ENCODE peak calls at places on chromosomes 3 and 15, in ten cellular contexts. One of them, this sample, is unnamed.

GRCh38 chr15:22961661-22962221 is 18.4 kb downstream of the CYFIP1 start:
- DNase-seq in cardiac muscle cell: no peak
- DNase-seq in AG04450: no peak
- DNase-seq in brain microvascular endothelial cell: no peak
- DNase-seq in naive thymus-derived CD8-positive, alpha-beta T cell: no peak
- DNase-seq in cardiac fibroblast: peak; percentile 32
- DNase-seq in stimulated activated CD8-positive, alpha-beta memory T cell treated with anti-CD3 and anti-CD28 coated beads, Interleukin-15, amount 100 ng/mL, for 1 hour: no peak
- DNase-seq in astrocyte of the spinal cord: peak; percentile 37
- DNase-seq in IMR-90: peak; percentile 41
- DNase-seq in foreskin melanocyte: no peak
- DNase-seq in this sample: peak; percentile 15

GRCh38 chr3:23685484-23686258 is 120.1 kb upstream of the UBE2E1 start:
- DNase-seq in cardiac muscle cell: no peak
- DNase-seq in AG04450: peak; percentile 92
- DNase-seq in brain microvascular endothelial cell: peak; percentile 99
- DNase-seq in naive thymus-derived CD8-positive, alpha-beta T cell: no peak
- DNase-seq in cardiac fibroblast: peak; percentile 100
- DNase-seq in stimulated activated CD8-positive, alpha-beta memory T cell treated with anti-CD3 and anti-CD28 coated beads, Interleukin-15, amount 100 ng/mL, for 1 hour: no peak
- DNase-seq in astrocyte of the spinal cord: peak; percentile 97
- DNase-seq in IMR-90: peak; percentile 99
- DNase-seq in foreskin melanocyte: peak; percentile 85
- DNase-seq in this sample: peak; percentile 99

GRCh38 chr3:42300013-42300412 is 34.0 kb upstream of the CCK start:
- DNase-seq in cardiac muscle cell: peak; percentile 81
- DNase-seq in AG04450: peak; percentile 1
- DNase-seq in brain microvascular endothelial cell: peak; percentile 35
- DNase-seq in naive thymus-derived CD8-positive, alpha-beta T cell: peak; percentile 36
- DNase-seq in cardiac fibroblast: peak; percentile 53
- DNase-seq in stimulated activated CD8-positive, alpha-beta memory T cell treated with anti-CD3 and anti-CD28 coated beads, Interleukin-15, amount 100 ng/mL, for 1 hour: no peak
- DNase-seq in astrocyte of the spinal cord: peak; percentile 53
- DNase-seq in IMR-90: peak; percentile 40
- DNase-seq in foreskin melanocyte: peak; percentile 6
- DNase-seq in this sample: peak; percentile 30

GRCh38 chr3:194577985-194578905 is 55.0 kb downstream of the TMEM44 start:
- DNase-seq in cardiac muscle cell: no peak
- DNase-seq in AG04450: no peak
- DNase-seq in brain microvascular endothelial cell: peak; percentile 96
- DNase-seq in naive thymus-derived CD8-positive, alpha-beta T cell: no peak
- DNase-seq in cardiac fibroblast: peak; percentile 95
- DNase-seq in stimulated activated CD8-positive, alpha-beta memory T cell treated with anti-CD3 and anti-CD28 coated beads, Interleukin-15, amount 100 ng/mL, for 1 hour: no peak
- DNase-seq in astrocyte of the spinal cord: peak; percentile 93
- DNase-seq in IMR-90: peak; percentile 96
- DNase-seq in foreskin melanocyte: no peak
- DNase-seq in this sample: peak; percentile 84

GRCh38 chr3:99817047-99817436 is 620 bp upstream of the CMSS1 start:
- DNase-seq in cardiac muscle cell: no peak
- DNase-seq in AG04450: no peak
- DNase-seq in brain microvascular endothelial cell: no peak
- DNase-seq in naive thymus-derived CD8-positive, alpha-beta T cell: no peak
- DNase-seq in cardiac fibroblast: no peak
- DNase-seq in stimulated activated CD8-positive, alpha-beta memory T cell treated with anti-CD3 and anti-CD28 coated beads, Interleukin-15, amount 100 ng/mL, for 1 hour: no peak
- DNase-seq in astrocyte of the spinal cord: no peak
- DNase-seq in IMR-90: no peak
- DNase-seq in foreskin melanocyte: no peak
- DNase-seq in this sample: no peak

GRCh38 chr3:112776836-112777235 is 69.8 kb downstream of the CD200R1L start:
- DNase-seq in cardiac muscle cell: no peak
- DNase-seq in AG04450: no peak
- DNase-seq in brain microvascular endothelial cell: no peak
- DNase-seq in naive thymus-derived CD8-positive, alpha-beta T cell: no peak
- DNase-seq in cardiac fibroblast: no peak
- DNase-seq in stimulated activated CD8-positive, alpha-beta memory T cell treated with anti-CD3 and anti-CD28 coated beads, Interleukin-15, amount 100 ng/mL, for 1 hour: no peak
- DNase-seq in astrocyte of the spinal cord: no peak
- DNase-seq in IMR-90: peak; percentile 44
- DNase-seq in foreskin melanocyte: no peak
- DNase-seq in this sample: no peak

GRCh38 chr3:45180051-45180450 is 33.9 kb upstream of the CDCP1 start:
- DNase-seq in cardiac muscle cell: no peak
- DNase-seq in AG04450: no peak
- DNase-seq in brain microvascular endothelial cell: peak; percentile 74
- DNase-seq in naive thymus-derived CD8-positive, alpha-beta T cell: no peak
- DNase-seq in cardiac fibroblast: peak; percentile 63
- DNase-seq in stimulated activated CD8-positive, alpha-beta memory T cell treated with anti-CD3 and anti-CD28 coated beads, Interleukin-15, amount 100 ng/mL, for 1 hour: no peak
- DNase-seq in astrocyte of the spinal cord: peak; percentile 56
- DNase-seq in IMR-90: peak; percentile 80
- DNase-seq in foreskin melanocyte: no peak
- DNase-seq in this sample: peak; percentile 74

GRCh38 chr15:69337133-69337532 is 38.4 kb downstream of the PAQR5 start:
- DNase-seq in cardiac muscle cell: no peak
- DNase-seq in AG04450: no peak
- DNase-seq in brain microvascular endothelial cell: no peak
- DNase-seq in naive thymus-derived CD8-positive, alpha-beta T cell: no peak
- DNase-seq in cardiac fibroblast: peak; percentile 26
- DNase-seq in stimulated activated CD8-positive, alpha-beta memory T cell treated with anti-CD3 and anti-CD28 coated beads, Interleukin-15, amount 100 ng/mL, for 1 hour: no peak
- DNase-seq in astrocyte of the spinal cord: peak; percentile 40
- DNase-seq in IMR-90: peak; percentile 44
- DNase-seq in foreskin melanocyte: no peak
- DNase-seq in this sample: peak; percentile 9

GRCh38 chr3:146250449-146251382 is at the start of gene PLSCR4:
- DNase-seq in cardiac muscle cell: peak; percentile 59
- DNase-seq in AG04450: peak; percentile 10
- DNase-seq in brain microvascular endothelial cell: peak; percentile 43
- DNase-seq in naive thymus-derived CD8-positive, alpha-beta T cell: peak; percentile 3
- DNase-seq in cardiac fibroblast: peak; percentile 88
- DNase-seq in stimulated activated CD8-positive, alpha-beta memory T cell treated with anti-CD3 and anti-CD28 coated beads, Interleukin-15, amount 100 ng/mL, for 1 hour: no peak
- DNase-seq in astrocyte of the spinal cord: peak; percentile 83
- DNase-seq in IMR-90: peak; percentile 47
- DNase-seq in foreskin melanocyte: peak; percentile 44
- DNase-seq in this sample: peak; percentile 75

This sample was measured in HCEC 1CT.